ENCODE peak calls at places on chromosomes 2 and 18, in six cellular contexts. D is SK-MEL-5; L is pulmonary artery endothelial cell; X is CD8-positive, alpha-beta T cell; T is left cardiac atrium; K is psoas muscle. Y is an unnamed sample.
A peak's percentile ranks its signal among the peaks of the same experiment; 100 is the strongest.

GRCh38 chr2:182949052-182949451 is 82.6 kb upstream of the FRZB start:
- DNase-seq in D (no peak), L (no peak), X (no peak), T (no peak), K (no peak), Y (no peak)

GRCh38 chr18:24964213-24964612 is 387.8 kb downstream of the ZNF521 start:
- DNase-seq in D (peak; percentile 38), L (no peak), X (no peak), T (no peak), K (peak; percentile 72), Y (no peak)

GRCh38 chr2:60741588-60741987 is 14.5 kb upstream of the PAPOLG start:
- DNase-seq in D (no peak), L (no peak), X (no peak), T (peak; percentile 53), K (no peak), Y (no peak)

GRCh38 chr2:1101982-1102381 is 151.3 kb downstream of the SNTG2 start:
- DNase-seq in D (peak; percentile 9), L (no peak), X (no peak), T (no peak), K (no peak), Y (no peak)

GRCh38 chr2:86825020-86825727 is 34.5 kb upstream of the CD8A start:
- DNase-seq in D (no peak), L (no peak), X (peak; percentile 64), T (no peak), K (no peak), Y (no peak)

GRCh38 chr2:40797115-40797514 is 345.2 kb upstream of the SLC8A1 start:
- DNase-seq in D (no peak), L (no peak), X (no peak), T (no peak), K (no peak), Y (no peak)

GRCh38 chr2:241852116-241852980 is 6.3 kb downstream of the PDCD1 start:
- DNase-seq in D (no peak), L (no peak), X (peak; percentile 5), T (peak; percentile 16), K (no peak), Y (no peak)

GRCh38 chr2:189049709-189050108 is 75.5 kb downstream of the COL3A1 start:
- DNase-seq in D (no peak), L (no peak), X (no peak), T (no peak), K (no peak), Y (no peak)

GRCh38 chr2:4673025-4673489 is 969.7 kb downstream of the DCDC2C start:
- DNase-seq in D (peak; percentile 78), L (no peak), X (no peak), T (no peak), K (peak; percentile 56), Y (no peak)

GRCh38 chr18:32019251-32019943 is 772 bp downstream of the RNF125 start:
- DNase-seq in D (peak; percentile 12), L (no peak), X (peak; percentile 85), T (peak; percentile 64), K (peak; percentile 50), Y (peak; percentile 38)

GRCh38 chr2:11865378-11865777 is 118.9 kb downstream of the LPIN1 start:
- DNase-seq in D (no peak), L (no peak), X (no peak), T (no peak), K (no peak), Y (no peak)

GRCh38 chr18:51183372-51184091 is 13.9 kb downstream of the MEX3C start:
- DNase-seq in D (no peak), L (no peak), X (no peak), T (no peak), K (no peak), Y (no peak)

GRCh38 chr2:185782223-185782769 is 43.7 kb downstream of the FSIP2 start:
- DNase-seq in D (no peak), L (no peak), X (no peak), T (no peak), K (no peak), Y (no peak)

GRCh38 chr18:28048612-28049011 is 128.3 kb downstream of the CDH2 start:
- DNase-seq in D (no peak), L (no peak), X (no peak), T (no peak), K (no peak), Y (no peak)

GRCh38 chr2:100730290-100730868 is 89.6 kb upstream of the NPAS2 start:
- DNase-seq in D (peak; percentile 90), L (peak; percentile 60), X (peak; percentile 46), T (peak; percentile 65), K (peak; percentile 68), Y (peak; percentile 55)

GRCh38 chr2:173150087-173150486 is 74.4 kb downstream of the MAP3K20 start:
- DNase-seq in D (no peak), L (no peak), X (no peak), T (no peak), K (no peak), Y (no peak)

Y was measured in glutamatergic neuron.